ENCODE peak calls at places on chromosomes 11 and 22, in six cellular contexts. One of them, this sample, is unnamed.
A peak's percentile ranks its signal among the peaks of the same experiment; 100 is the strongest.

GRCh38 chr11:34929794-34930763 is 13.7 kb downstream of the PDHX start:
- DNase-seq in Right ventricle myocardium superior: no peak
- DNase-seq in M059J: no peak
- DNase-seq in left ventricle myocardium superior: no peak
- DNase-seq in amniotic stem cell: no peak
- DNase-seq in fibroblast of the aortic adventitia: no peak
- DNase-seq in this sample: no peak

GRCh38 chr11:65884716-65885092 is 3.6 kb downstream of the FIBP start:
- DNase-seq in Right ventricle myocardium superior: peak; percentile 85
- DNase-seq in M059J: peak; percentile 71
- DNase-seq in left ventricle myocardium superior: peak; percentile 85
- DNase-seq in amniotic stem cell: no peak
- DNase-seq in fibroblast of the aortic adventitia: peak; percentile 73
- DNase-seq in this sample: peak; percentile 64

GRCh38 chr22:39097098-39098020 is at the start of gene APOBEC3H:
- DNase-seq in Right ventricle myocardium superior: no peak
- DNase-seq in M059J: peak; percentile 54
- DNase-seq in left ventricle myocardium superior: peak; percentile 33
- DNase-seq in amniotic stem cell: no peak
- DNase-seq in fibroblast of the aortic adventitia: no peak
- DNase-seq in this sample: peak; percentile 46

GRCh38 chr11:45100338-45100737 is 46.1 kb upstream of the PRDM11 start:
- DNase-seq in Right ventricle myocardium superior: no peak
- DNase-seq in M059J: no peak
- DNase-seq in left ventricle myocardium superior: no peak
- DNase-seq in amniotic stem cell: no peak
- DNase-seq in fibroblast of the aortic adventitia: peak; percentile 16
- DNase-seq in this sample: no peak

GRCh38 chr11:124152770-124153407 is 30.3 kb upstream of the OR10D3 start:
- DNase-seq in Right ventricle myocardium superior: no peak
- DNase-seq in M059J: no peak
- DNase-seq in left ventricle myocardium superior: no peak
- DNase-seq in amniotic stem cell: no peak
- DNase-seq in fibroblast of the aortic adventitia: no peak
- DNase-seq in this sample: no peak

GRCh38 chr11:65084598-65085375 is 765 bp downstream of the ZFPL1 start:
- DNase-seq in Right ventricle myocardium superior: no peak
- DNase-seq in M059J: no peak
- DNase-seq in left ventricle myocardium superior: no peak
- DNase-seq in amniotic stem cell: no peak
- DNase-seq in fibroblast of the aortic adventitia: no peak
- DNase-seq in this sample: no peak

GRCh38 chr11:93921695-93922468 is 71.5 kb upstream of the VSTM5 start:
- DNase-seq in Right ventricle myocardium superior: no peak
- DNase-seq in M059J: peak; percentile 80
- DNase-seq in left ventricle myocardium superior: no peak
- DNase-seq in amniotic stem cell: peak; percentile 62
- DNase-seq in fibroblast of the aortic adventitia: peak; percentile 85
- DNase-seq in this sample: peak; percentile 66

GRCh38 chr11:2540521-2541320 is 95.9 kb downstream of the KCNQ1 start:
- DNase-seq in Right ventricle myocardium superior: peak; percentile 44
- DNase-seq in M059J: no peak
- DNase-seq in left ventricle myocardium superior: peak; percentile 38
- DNase-seq in amniotic stem cell: no peak
- DNase-seq in fibroblast of the aortic adventitia: no peak
- DNase-seq in this sample: no peak

GRCh38 chr22:27810566-27810965 is 9.0 kb upstream of the MN1 start:
- DNase-seq in Right ventricle myocardium superior: peak; percentile 77
- DNase-seq in M059J: peak; percentile 41
- DNase-seq in left ventricle myocardium superior: peak; percentile 76
- DNase-seq in amniotic stem cell: peak; percentile 63
- DNase-seq in fibroblast of the aortic adventitia: peak; percentile 84
- DNase-seq in this sample: no peak

GRCh38 chr11:12835286-12835685 is 161.1 kb downstream of the TEAD1 start:
- DNase-seq in Right ventricle myocardium superior: no peak
- DNase-seq in M059J: no peak
- DNase-seq in left ventricle myocardium superior: no peak
- DNase-seq in amniotic stem cell: no peak
- DNase-seq in fibroblast of the aortic adventitia: no peak
- DNase-seq in this sample: no peak

GRCh38 chr22:39994566-39995345 is at the start of gene FAM83F:
- DNase-seq in Right ventricle myocardium superior: no peak
- DNase-seq in M059J: no peak
- DNase-seq in left ventricle myocardium superior: peak; percentile 46
- DNase-seq in amniotic stem cell: no peak
- DNase-seq in fibroblast of the aortic adventitia: no peak
- DNase-seq in this sample: no peak

GRCh38 chr11:2269601-2270321 is 627 bp downstream of the ASCL2 start:
- DNase-seq in Right ventricle myocardium superior: peak; percentile 68
- DNase-seq in M059J: no peak
- DNase-seq in left ventricle myocardium superior: peak; percentile 73
- DNase-seq in amniotic stem cell: no peak
- DNase-seq in fibroblast of the aortic adventitia: peak; percentile 29
- DNase-seq in this sample: no peak

GRCh38 chr11:106121570-106122320 is 44.3 kb downstream of the AASDHPPT start:
- DNase-seq in Right ventricle myocardium superior: no peak
- DNase-seq in M059J: peak; percentile 25
- DNase-seq in left ventricle myocardium superior: no peak
- DNase-seq in amniotic stem cell: no peak
- DNase-seq in fibroblast of the aortic adventitia: no peak
- DNase-seq in this sample: no peak

GRCh38 chr11:81253226-81253625 is 1480.4 kb downstream of the FAM181B start:
- DNase-seq in Right ventricle myocardium superior: no peak
- DNase-seq in M059J: no peak
- DNase-seq in left ventricle myocardium superior: no peak
- DNase-seq in amniotic stem cell: no peak
- DNase-seq in fibroblast of the aortic adventitia: no peak
- DNase-seq in this sample: no peak

GRCh38 chr11:119306373-119306890 is 10.5 kb downstream of the MCAM start:
- DNase-seq in Right ventricle myocardium superior: no peak
- DNase-seq in M059J: no peak
- DNase-seq in left ventricle myocardium superior: no peak
- DNase-seq in amniotic stem cell: no peak
- DNase-seq in fibroblast of the aortic adventitia: peak; percentile 19
- DNase-seq in this sample: peak; percentile 32

GRCh38 chr22:49372530-49373288 is 455.0 kb downstream of the BRD1 start:
- DNase-seq in Right ventricle myocardium superior: no peak
- DNase-seq in M059J: peak; percentile 60
- DNase-seq in left ventricle myocardium superior: no peak
- DNase-seq in amniotic stem cell: no peak
- DNase-seq in fibroblast of the aortic adventitia: no peak
- DNase-seq in this sample: peak; percentile 82

GRCh38 chr11:70063555-70063954 is 14.6 kb upstream of the ANO1 start:
- DNase-seq in Right ventricle myocardium superior: no peak
- DNase-seq in M059J: no peak
- DNase-seq in left ventricle myocardium superior: no peak
- DNase-seq in amniotic stem cell: no peak
- DNase-seq in fibroblast of the aortic adventitia: no peak
- DNase-seq in this sample: no peak

GRCh38 chr11:17561111-17561415 is 14.0 kb downstream of the OTOG start:
- DNase-seq in Right ventricle myocardium superior: no peak
- DNase-seq in M059J: no peak
- DNase-seq in left ventricle myocardium superior: no peak
- DNase-seq in amniotic stem cell: no peak
- DNase-seq in fibroblast of the aortic adventitia: no peak
- DNase-seq in this sample: no peak

GRCh38 chr11:66720223-66720898 is 8.7 kb downstream of the SPTBN2 start:
- DNase-seq in Right ventricle myocardium superior: no peak
- DNase-seq in M059J: peak; percentile 98
- DNase-seq in left ventricle myocardium superior: no peak
- DNase-seq in amniotic stem cell: no peak
- DNase-seq in fibroblast of the aortic adventitia: no peak
- DNase-seq in this sample: peak; percentile 98

GRCh38 chr11:35321532-35322320 is 97.6 kb downstream of the SLC1A2 start:
- DNase-seq in Right ventricle myocardium superior: no peak
- DNase-seq in M059J: peak; percentile 79
- DNase-seq in left ventricle myocardium superior: no peak
- DNase-seq in amniotic stem cell: peak; percentile 17
- DNase-seq in fibroblast of the aortic adventitia: peak; percentile 95
- DNase-seq in this sample: no peak

GRCh38 chr22:20459152-20459542 is 21.5 kb upstream of the SCARF2 start:
- DNase-seq in Right ventricle myocardium superior: no peak
- DNase-seq in M059J: no peak
- DNase-seq in left ventricle myocardium superior: no peak
- DNase-seq in amniotic stem cell: no peak
- DNase-seq in fibroblast of the aortic adventitia: no peak
- DNase-seq in this sample: no peak

GRCh38 chr22:45537734-45538181 is 35.1 kb downstream of the FBLN1 start:
- DNase-seq in Right ventricle myocardium superior: peak; percentile 71
- DNase-seq in M059J: peak; percentile 90
- DNase-seq in left ventricle myocardium superior: peak; percentile 75
- DNase-seq in amniotic stem cell: peak; percentile 52
- DNase-seq in fibroblast of the aortic adventitia: peak; percentile 88
- DNase-seq in this sample: peak; percentile 85

GRCh38 chr22:42920101-42920820 is 63.2 kb upstream of the ARFGAP3 start:
- DNase-seq in Right ventricle myocardium superior: no peak
- DNase-seq in M059J: peak; percentile 83
- DNase-seq in left ventricle myocardium superior: no peak
- DNase-seq in amniotic stem cell: no peak
- DNase-seq in fibroblast of the aortic adventitia: peak; percentile 61
- DNase-seq in this sample: peak; percentile 42

GRCh38 chr11:72243567-72244316 is at the start of gene PHOX2A:
- DNase-seq in Right ventricle myocardium superior: no peak
- DNase-seq in M059J: no peak
- DNase-seq in left ventricle myocardium superior: no peak
- DNase-seq in amniotic stem cell: no peak
- DNase-seq in fibroblast of the aortic adventitia: no peak
- DNase-seq in this sample: no peak

GRCh38 chr11:45906096-45906682 is 882 bp downstream of the FREY1 start:
- DNase-seq in Right ventricle myocardium superior: no peak
- DNase-seq in M059J: no peak
- DNase-seq in left ventricle myocardium superior: no peak
- DNase-seq in amniotic stem cell: no peak
- DNase-seq in fibroblast of the aortic adventitia: no peak
- DNase-seq in this sample: no peak

GRCh38 chr11:27357250-27357649 is 5.8 kb downstream of the CCDC34 start:
- DNase-seq in Right ventricle myocardium superior: no peak
- DNase-seq in M059J: no peak
- DNase-seq in left ventricle myocardium superior: no peak
- DNase-seq in amniotic stem cell: no peak
- DNase-seq in fibroblast of the aortic adventitia: no peak
- DNase-seq in this sample: no peak

GRCh38 chr11:134521001-134521400 is 109.0 kb upstream of the B3GAT1 start:
- DNase-seq in Right ventricle myocardium superior: no peak
- DNase-seq in M059J: no peak
- DNase-seq in left ventricle myocardium superior: no peak
- DNase-seq in amniotic stem cell: no peak
- DNase-seq in fibroblast of the aortic adventitia: no peak
- DNase-seq in this sample: no peak

GRCh38 chr11:19380375-19380774 is 139.6 kb upstream of the E2F8 start:
- DNase-seq in Right ventricle myocardium superior: no peak
- DNase-seq in M059J: peak; percentile 98
- DNase-seq in left ventricle myocardium superior: no peak
- DNase-seq in amniotic stem cell: peak; percentile 39
- DNase-seq in fibroblast of the aortic adventitia: peak; percentile 85
- DNase-seq in this sample: peak; percentile 97

GRCh38 chr11:60950933-60951610 is 904 bp downstream of the SLC15A3 start:
- DNase-seq in Right ventricle myocardium superior: peak; percentile 69
- DNase-seq in M059J: no peak
- DNase-seq in left ventricle myocardium superior: peak; percentile 64
- DNase-seq in amniotic stem cell: no peak
- DNase-seq in fibroblast of the aortic adventitia: no peak
- DNase-seq in this sample: no peak

GRCh38 chr11:130415719-130416536 is 12.5 kb downstream of the ADAMTS8 start:
- DNase-seq in Right ventricle myocardium superior: peak; percentile 39
- DNase-seq in M059J: no peak
- DNase-seq in left ventricle myocardium superior: no peak
- DNase-seq in amniotic stem cell: no peak
- DNase-seq in fibroblast of the aortic adventitia: no peak
- DNase-seq in this sample: no peak

This sample was measured in HT1080.